ENCODE peak calls at places on chromosomes 1 and 21, in seven cellular contexts. L is ascending aorta, I is Panc1, K is cardiac muscle cell, U is fibroblast of lung, B is uterus, F is tibial nerve. Q is an unnamed sample. For H3K9me3 and H3K4me1, the result is how much of the 10 kb centered on the place peaks cover.

GRCh38 chr1:29635501-29636263 is 399.4 kb downstream of the PTPRU start:
- DNase-seq in L (no peak), I (no peak), B (no peak), K (no peak), U (no peak), F (no peak), Q (no peak)

GRCh38 chr1:118209648-118210047 is 24.6 kb upstream of the SPAG17 start:
- DNase-seq in I (no peak), K (no peak), U (no peak), B (no peak), F (no peak), L (no peak), Q (no peak)

GRCh38 chr1:240245629-240246020 is 153.9 kb downstream of the FMN2 start:
- DNase-seq in F (no peak), L (no peak), B (no peak), U (no peak), I (no peak), K (no peak), Q (no peak)

GRCh38 chr1:212311836-212312497 is 26.8 kb downstream of the PPP2R5A start:
- DNase-seq in F (no peak), B (no peak), I (no peak), U (peak), L (no peak), K (no peak), Q (no peak)

GRCh38 chr1:11099310-11100148 is at the start of gene EXOSC10:
- DNase-seq in K (peak), U (peak), F (peak), L (peak), B (peak), I (peak), Q (peak)

GRCh38 chr1:97202481-97202880 is 480.9 kb downstream of the PTBP2 start:
- DNase-seq in K (no peak), B (no peak), F (no peak), L (no peak), I (no peak), U (no peak), Q (no peak)

GRCh38 chr21:20997633-20998455 is at the start of gene NCAM2:
- DNase-seq in I (no peak), F (peak), U (peak), L (no peak), B (peak), K (peak), Q (no peak)

GRCh38 chr21:15522148-15522547 is 207.6 kb upstream of the USP25 start:
- DNase-seq in K (no peak), I (no peak), U (no peak), B (no peak), F (no peak), L (no peak), Q (no peak)

GRCh38 chr21:17270234-17270633 is 242.6 kb upstream of the CXADR start:
- DNase-seq in F (peak), U (peak), I (no peak), K (peak), B (peak), L (no peak), Q (no peak)

GRCh38 chr1:20477355-20478071 is 8.5 kb downstream of the CAMK2N1 start:
- DNase-seq in I (no peak), U (peak), B (no peak), L (no peak), K (no peak), F (no peak), Q (no peak)
- H3K27ac ChIP-seq in I (no peak), U (no peak), B (peak), L (no peak), K (no peak), F (no peak), Q (no peak)

DNA sequence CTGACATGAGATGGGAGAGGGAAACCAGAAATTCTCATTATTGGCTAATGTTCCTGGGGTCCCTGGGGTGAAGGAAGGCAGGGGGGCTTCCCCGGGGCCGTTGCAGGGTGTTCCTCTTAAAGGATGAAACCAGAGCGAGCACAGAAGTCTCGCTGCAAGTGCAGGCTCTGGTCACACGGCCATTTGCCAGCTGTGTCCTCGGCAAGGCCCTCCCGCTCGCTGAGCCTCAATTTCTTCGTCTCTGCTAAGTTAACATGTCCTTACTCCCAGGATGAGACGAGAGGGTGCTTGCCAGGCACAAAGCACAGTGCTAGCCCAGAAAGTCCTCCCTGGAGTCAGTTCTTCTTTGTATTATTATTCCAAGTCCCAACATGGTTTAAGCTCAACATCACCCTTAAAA is 511.9 kb downstream of the NPHP4 start:
- DNase-seq in K (no peak), U (no peak), I (no peak), F (no peak), L (no peak), B (no peak), Q (no peak)
- H3K9me3 ChIP-seq in K (under half), U (under half), I (under half), F (under half), L (under half), B (under half), Q (under half)

GRCh38 chr1:235907187-235907896 is 40.6 kb upstream of the LYST start:
- DNase-seq in L (no peak), I (no peak), U (no peak), F (no peak), B (no peak), K (no peak), Q (no peak)
- H3K4me1 ChIP-seq in L (under half), I (half or more), U (under half), F (under half), B (under half), K (under half), Q (under half)

DNA sequence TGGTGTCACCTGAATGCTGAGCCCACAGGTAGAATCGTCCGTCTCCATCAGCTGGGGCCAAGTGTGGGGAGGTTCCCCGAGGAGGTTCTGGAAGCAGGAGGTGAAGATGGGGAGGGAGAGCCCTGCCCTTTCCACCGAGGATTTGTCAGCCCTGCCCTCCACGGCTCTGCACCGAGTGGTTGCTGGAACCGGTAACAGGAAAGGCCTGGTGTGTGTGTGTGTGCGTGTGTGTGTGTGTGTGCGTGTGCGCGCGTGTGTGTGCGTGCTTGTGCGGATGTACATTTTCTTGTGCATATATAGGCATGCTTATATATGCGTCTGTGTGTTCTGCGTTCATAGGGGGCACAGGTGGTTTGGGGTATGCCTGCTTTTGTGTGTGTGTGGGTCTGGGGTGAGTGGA is 3.5 kb downstream of the NBL1 start:
- DNase-seq in K (no peak), U (no peak), B (no peak), I (no peak), L (no peak), F (no peak), Q (no peak)
- H3K27ac ChIP-seq in K (no peak), U (peak), B (peak), I (peak), L (peak), F (no peak), Q (no peak)

GRCh38 chr21:25036775-25037174 is 570.5 kb downstream of the MRPL39 start:
- DNase-seq in F (no peak), U (no peak), L (no peak), B (no peak), K (no peak), I (no peak), Q (no peak)
- H3K9me3 ChIP-seq in F (under half), U (under half), L (under half), B (under half), K (under half), I (under half), Q (under half)

DNA sequence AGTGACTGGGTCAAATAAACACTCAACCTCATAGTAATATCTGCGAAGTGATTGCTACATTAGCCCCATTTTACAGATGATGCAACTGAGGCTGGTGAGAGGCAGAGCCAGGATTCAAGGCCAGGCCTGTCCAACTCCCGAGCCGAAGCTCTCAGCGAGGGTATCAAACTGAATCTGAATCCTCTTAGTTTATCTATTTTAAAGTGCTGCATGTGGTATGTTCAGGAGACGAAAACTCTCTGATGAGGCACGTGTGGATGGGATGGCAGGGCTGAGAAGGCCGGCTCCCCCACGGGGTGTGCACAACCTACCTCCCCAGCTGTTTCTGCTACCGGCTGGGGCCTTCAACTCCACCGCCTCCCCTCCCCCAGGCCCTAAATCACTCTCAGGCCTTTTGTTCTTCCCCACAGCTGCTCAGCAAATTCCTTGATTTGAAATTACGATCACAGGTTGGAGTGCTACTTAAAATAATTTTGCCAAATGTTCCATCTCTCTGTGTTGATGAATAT is 171.8 kb downstream of the TOMM20 start:
- DNase-seq in K (no peak), L (no peak), U (no peak), I (no peak), B (peak), F (no peak), Q (no peak)
- H3K4me1 ChIP-seq in K (under half), L (under half), U (under half), I (half or more), B (under half), F (half or more), Q (under half)

GRCh38 chr1:152502496-152503180 is 8.0 kb upstream of the LCE5A start:
- DNase-seq in L (no peak), I (no peak), F (no peak), K (peak), B (no peak), U (peak), Q (no peak)
- H3K27ac ChIP-seq in L (no peak), I (no peak), F (no peak), K (no peak), B (no peak), U (no peak), Q (no peak)

GRCh38 chr1:99661780-99662179 is 15.9 kb downstream of the PALMD start:
- DNase-seq in B (no peak), K (peak), U (no peak), I (no peak), L (no peak), F (no peak), Q (no peak)
- H3K9me3 ChIP-seq in B (under half), K (under half), U (under half), I (under half), L (under half), F (under half), Q (under half)

GRCh38 chr21:38810826-38811164 is 5.1 kb downstream of the ETS2 start:
- DNase-seq in F (no peak), B (no peak), U (no peak), K (no peak), L (no peak), I (no peak), Q (no peak)

GRCh38 chr21:38809170-38809878 is 3.6 kb downstream of the ETS2 start:
- DNase-seq in B (no peak), F (no peak), L (no peak), U (no peak), K (no peak), I (no peak), Q (no peak)

GRCh38 chr21:38811257-38811656 is 5.5 kb downstream of the ETS2 start:
- DNase-seq in U (peak), B (no peak), I (no peak), F (no peak), K (peak), L (no peak), Q (no peak)

GRCh38 chr21:38807987-38808386 is 2.3 kb downstream of the ETS2 start:
- DNase-seq in F (no peak), K (no peak), B (no peak), U (no peak), I (no peak), L (no peak), Q (no peak)

DNA sequence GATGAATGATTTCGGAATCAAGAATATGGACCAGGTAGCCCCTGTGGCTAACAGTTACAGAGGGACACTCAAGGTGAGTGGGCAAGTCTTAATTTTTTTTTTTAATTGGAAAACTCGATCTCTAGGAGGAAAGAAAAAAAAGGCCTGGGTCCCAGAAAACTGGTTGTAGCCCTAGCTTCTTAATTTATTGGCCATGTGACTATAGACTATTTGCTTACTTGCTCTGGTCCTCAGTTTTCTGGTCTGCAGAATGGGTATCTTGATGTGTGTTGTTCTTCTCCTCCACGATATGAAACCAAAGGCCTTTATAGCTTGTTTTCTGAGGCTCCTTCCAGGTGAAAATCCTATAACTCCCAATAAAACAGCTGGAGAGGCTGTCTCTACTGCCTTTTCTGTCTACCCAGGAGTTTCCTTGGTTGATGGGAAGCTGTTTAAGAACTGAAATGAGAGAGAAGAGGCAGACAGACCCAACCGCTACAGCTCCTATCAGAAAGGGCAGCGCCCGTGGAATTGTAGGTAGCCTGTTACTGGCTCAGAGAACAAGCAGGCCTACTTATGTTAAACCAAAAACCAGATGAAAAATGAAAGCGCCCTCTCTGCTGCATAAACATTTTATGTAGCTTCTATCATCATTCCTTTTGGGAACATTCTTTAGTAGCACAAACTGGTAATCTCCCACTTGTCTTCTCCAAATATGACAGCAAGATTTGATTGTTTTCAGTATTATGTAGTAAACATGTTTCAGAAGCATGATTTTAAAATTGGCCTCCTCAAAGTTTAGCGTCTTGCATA is 4.5 kb downstream of the ETS2 start:
- DNase-seq in I (no peak), U (no peak), K (no peak), L (no peak), B (no peak), F (no peak), Q (no peak)
- H3K4me1 ChIP-seq in I (under half), U (under half), K (under half), L (under half), B (under half), F (under half), Q (under half)